ENCODE peak calls at places on chromosome 6, in eight cellular contexts. U is A549, P is suprapubic skin, N is transverse colon, W is ovary, B is H1, D is K562, F is GM12878. X is an unnamed sample.

GRCh38 chr6:2020909-2021308 is 224.5 kb downstream of the GMDS start:
- DNase-seq in D (no peak), B (no peak), U (no peak), F (no peak), N (no peak), P (no peak), W (no peak), X (no peak)

GRCh38 chr6:156634971-156635371 is 142.2 kb upstream of the ARID1B start:
- DNase-seq in W (no peak), D (no peak), P (no peak), U (no peak), B (no peak), N (no peak), F (no peak), X (no peak)

GRCh38 chr6:159788276-159788675 is 1.1 kb downstream of the TCP1 start:
- DNase-seq in D (no peak), F (no peak), P (no peak), B (no peak), N (no peak), W (no peak), U (no peak), X (no peak)

GRCh38 chr6:29908710-29909109 is 33.6 kb upstream of the HLA-A start:
- DNase-seq in P (no peak), U (no peak), N (no peak), D (no peak), B (no peak), W (no peak), F (no peak), X (no peak)

GRCh38 chr6:18147160-18147559 is 7.7 kb downstream of the TPMT start:
- DNase-seq in D (no peak), B (no peak), U (no peak), W (no peak), F (no peak), P (no peak), N (no peak), X (no peak)

GRCh38 chr6:33599413-33599911 is 19.4 kb upstream of the BAK1 start:
- DNase-seq in U (no peak), B (no peak), D (no peak), W (no peak), N (no peak), F (no peak), P (no peak), X (no peak)

GRCh38 chr6:40328376-40328987 is 258.7 kb downstream of the LRFN2 start:
- DNase-seq in N (peak), D (peak), F (no peak), W (no peak), U (peak), P (no peak), B (peak), X (no peak)

GRCh38 chr6:155418017-155418749 is 37.5 kb downstream of the NOX3 start:
- DNase-seq in B (no peak), W (no peak), U (no peak), D (no peak), F (peak), P (no peak), N (peak), X (no peak)

GRCh38 chr6:41451039-41451438 is 95.1 kb upstream of the FOXP4 start:
- DNase-seq in P (no peak), W (no peak), N (no peak), F (no peak), D (peak), B (no peak), U (peak), X (no peak)

GRCh38 chr6:101413773-101414172 is 20.3 kb downstream of the GRIK2 start:
- DNase-seq in P (no peak), N (no peak), W (no peak), B (no peak), D (no peak), F (no peak), U (no peak), X (no peak)

GRCh38 chr6:111730835-111731234 is 125.2 kb upstream of the TRAF3IP2 start:
- DNase-seq in N (no peak), W (peak), F (no peak), P (no peak), B (no peak), U (no peak), D (no peak), X (no peak)

GRCh38 chr6:157761331-157761921 is 61.6 kb upstream of the SNX9 start:
- DNase-seq in D (no peak), N (no peak), U (no peak), P (no peak), F (peak), B (no peak), W (no peak), X (no peak)

GRCh38 chr6:13012977-13013680 is 296.6 kb downstream of the PHACTR1 start:
- DNase-seq in U (no peak), F (no peak), W (peak), B (peak), P (no peak), N (peak), D (no peak), X (no peak)

GRCh38 chr6:18400831-18401446 is 13.8 kb downstream of the RNF144B start:
- DNase-seq in U (no peak), D (no peak), N (no peak), B (no peak), F (peak), W (no peak), P (no peak), X (no peak)

GRCh38 chr6:143193571-143194094 is 132.9 kb downstream of the AIG1 start:
- DNase-seq in W (no peak), F (no peak), B (no peak), D (no peak), U (no peak), P (no peak), N (no peak), X (no peak)

GRCh38 chr6:157751547-157752200 is 71.4 kb upstream of the SNX9 start:
- DNase-seq in P (no peak), D (no peak), B (no peak), U (no peak), W (no peak), F (no peak), N (no peak), X (no peak)

GRCh38 chr6:72140795-72141194 is 254.4 kb downstream of the RIMS1 start:
- DNase-seq in U (no peak), P (no peak), W (no peak), B (no peak), N (no peak), D (no peak), F (no peak), X (no peak)

GRCh38 chr6:54980511-54981275 is 134.1 kb downstream of the FAM83B start:
- DNase-seq in U (no peak), W (no peak), N (no peak), F (no peak), P (no peak), B (no peak), D (no peak), X (no peak)

GRCh38 chr6:83252717-83253116 is 59.6 kb downstream of the RWDD2A start:
- DNase-seq in F (no peak), P (no peak), N (no peak), U (no peak), D (no peak), W (no peak), B (no peak), X (no peak)

GRCh38 chr6:129644567-129645015 is 65.4 kb downstream of the ARHGAP18 start:
- DNase-seq in U (peak), W (no peak), B (no peak), N (no peak), P (no peak), D (no peak), F (no peak), X (no peak)

GRCh38 chr6:142306736-142307135 is 4.9 kb downstream of the ADGRG6 start:
- DNase-seq in N (no peak), B (no peak), D (no peak), F (no peak), U (peak), P (no peak), W (no peak), X (no peak)

GRCh38 chr6:3072798-3073197 is 4.5 kb downstream of the RIPK1 start:
- DNase-seq in P (no peak), D (peak), W (no peak), B (no peak), U (no peak), F (no peak), N (no peak), X (no peak)

GRCh38 chr6:143449731-143450452 is 603 bp downstream of the ADAT2 start:
- DNase-seq in B (peak), U (peak), N (peak), W (no peak), F (peak), D (peak), P (no peak), X (no peak)

GRCh38 chr6:112443118-112443641 is 96.0 kb downstream of the RFPL4B start:
- DNase-seq in P (no peak), D (no peak), N (no peak), U (no peak), W (no peak), B (no peak), F (no peak), X (no peak)

GRCh38 chr6:153816306-153816845 is 222.7 kb upstream of the OPRM1 start:
- DNase-seq in B (no peak), P (no peak), N (no peak), F (no peak), W (no peak), D (no peak), U (no peak), X (no peak)

GRCh38 chr6:12718025-12718424 is 1.5 kb downstream of the PHACTR1 start:
- DNase-seq in N (no peak), D (no peak), U (peak), W (no peak), B (no peak), P (no peak), F (no peak), X (no peak)

DNA sequence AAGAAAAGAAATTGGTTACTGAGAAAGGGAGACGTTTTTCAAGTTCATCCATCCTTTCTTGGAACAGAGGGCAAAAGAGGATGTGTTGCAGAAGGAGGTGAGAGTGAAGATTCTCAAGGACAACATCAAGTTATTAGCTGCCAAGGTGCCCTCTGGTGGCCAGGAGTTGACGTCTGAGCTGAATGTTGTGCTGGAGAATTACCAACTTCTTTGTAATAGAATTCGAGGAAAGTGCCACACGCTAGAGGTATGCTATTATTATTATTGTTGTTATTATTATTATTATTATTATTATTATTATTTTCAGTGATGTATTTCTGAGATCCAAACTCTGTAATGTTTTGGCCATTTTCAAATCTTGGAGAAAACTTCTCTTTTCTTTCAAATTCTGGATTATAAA is 197.0 kb downstream of the UTRN start:
- DNase-seq in U (peak), W (peak), P (peak), F (peak), B (peak), D (peak), N (peak), X (peak)
- TF ChIP-seq CTCF in U (peak), W (no peak), P (peak), F (peak), B (peak), D (peak), N (peak), X (no peak)

GRCh38 chr6:43636312-43636667 is 650 bp downstream of the MAD2L1BP start:
- DNase-seq in W (no peak), B (no peak), U (no peak), D (no peak), P (no peak), F (no peak), N (no peak), X (no peak)
- TF ChIP-seq EP300 in W (no peak), B (no peak), U (no peak), D (no peak), P (no peak), F (no peak), N (no peak), X (no peak)

GRCh38 chr6:28682542-28682941 is 156.9 kb downstream of the GPX5 start:
- DNase-seq in N (no peak), P (no peak), F (no peak), B (no peak), W (no peak), U (no peak), D (no peak), X (no peak)
- TF ChIP-seq CTCF in N (no peak), P (no peak), F (no peak), B (no peak), W (no peak), U (no peak), D (no peak), X (no peak)

DNA sequence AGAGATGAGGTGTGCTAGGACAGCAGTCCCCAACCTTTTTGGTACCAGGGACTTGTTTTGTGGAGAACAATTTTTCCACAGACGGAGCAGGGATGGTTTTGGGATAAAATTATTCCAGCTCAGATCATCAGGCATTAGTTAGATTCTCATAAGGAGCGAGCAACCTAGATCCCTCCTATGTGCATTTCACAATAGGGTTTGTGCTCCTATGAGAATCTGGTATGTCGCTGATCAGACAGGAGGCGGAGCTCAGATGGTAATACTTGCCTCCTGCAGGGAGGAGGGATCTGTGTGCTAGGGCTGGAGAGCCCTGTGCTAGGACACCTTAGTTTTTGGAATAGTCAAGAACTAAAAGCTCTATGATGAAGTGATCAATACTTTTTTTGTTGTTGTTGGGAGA is 2.5 kb downstream of the SMIM13 start:
- DNase-seq in D (no peak), B (no peak), P (no peak), F (no peak), U (peak), W (no peak), N (peak), X (no peak)
- TF ChIP-seq EP300 in D (no peak), B (no peak), P (no peak), F (no peak), U (no peak), W (no peak), N (no peak), X (no peak)

GRCh38 chr6:36384095-36384494 is 3.4 kb downstream of the ETV7 start:
- DNase-seq in F (no peak), W (no peak), B (no peak), N (no peak), U (no peak), D (no peak), P (peak), X (peak)

GRCh38 chr6:36387440-36388303 is at the start of gene ETV7:
- DNase-seq in D (no peak), F (no peak), U (no peak), W (peak), B (peak), P (peak), N (peak), X (peak)

GRCh38 chr6:36389353-36389752 is 1.9 kb upstream of the ETV7 start:
- DNase-seq in W (no peak), N (no peak), B (no peak), D (no peak), F (no peak), U (no peak), P (no peak), X (peak)

GRCh38 chr6:36383608-36384007 is 3.9 kb downstream of the ETV7 start:
- DNase-seq in N (no peak), U (peak), D (peak), P (peak), B (no peak), W (no peak), F (no peak), X (peak)

DNA sequence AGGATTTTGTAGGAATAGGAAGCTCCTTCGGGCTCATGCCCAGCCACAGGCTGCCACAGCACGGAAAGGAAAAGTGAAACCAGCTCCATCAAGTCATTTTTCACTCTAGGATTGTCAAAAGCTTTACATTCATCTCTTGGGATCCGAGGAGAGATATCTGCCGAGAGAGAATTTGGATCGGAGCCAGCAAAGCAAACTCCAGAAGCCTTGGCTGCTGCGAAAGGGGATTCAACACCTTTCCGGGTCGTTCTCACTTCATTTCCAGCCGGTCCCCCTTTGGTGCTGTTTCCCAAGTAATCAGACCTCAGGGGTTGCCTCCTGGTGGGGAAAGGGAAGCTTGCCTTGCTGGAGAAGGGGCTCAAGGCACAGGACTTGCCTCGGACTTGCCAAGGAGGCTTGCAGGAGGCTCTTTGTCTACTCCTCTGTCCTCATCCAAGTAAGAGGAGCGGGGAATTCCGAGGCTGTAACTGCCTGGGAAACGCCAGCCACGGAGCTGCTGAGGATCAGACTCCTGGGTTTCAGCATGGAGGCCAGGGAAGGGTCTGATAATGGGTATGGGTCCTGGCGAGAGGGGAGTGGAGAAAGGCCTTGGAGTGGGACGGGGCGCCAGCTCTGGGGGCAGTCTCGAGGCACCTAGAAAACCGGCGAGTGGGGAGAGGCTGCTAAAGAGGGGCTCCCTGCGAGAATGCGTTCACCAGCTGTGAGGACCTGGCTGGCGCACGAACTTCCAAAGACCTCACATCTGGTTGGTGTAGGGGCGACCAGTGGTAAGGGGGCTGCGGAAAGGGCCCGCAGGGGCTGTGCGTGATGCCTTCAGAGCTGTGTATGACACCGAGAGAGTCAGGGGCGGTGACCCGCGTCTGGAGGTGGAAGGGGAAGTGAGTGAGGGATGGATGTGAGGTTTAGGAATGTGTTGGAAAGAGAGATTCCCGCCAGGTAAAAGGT is 702 bp downstream of the ETV7 start:
- DNase-seq in F (no peak), N (peak), B (peak), D (no peak), P (peak), W (peak), U (peak), X (peak)
- TF ChIP-seq CTCF in F (no peak), N (peak), B (no peak), D (no peak), P (no peak), W (no peak), U (no peak), X (no peak)

GRCh38 chr6:89613790-89614189 is 24.8 kb downstream of the LYRM2 start:
- DNase-seq in B (no peak), P (no peak), D (no peak), W (no peak), F (no peak), N (no peak), U (no peak), X (no peak)

GRCh38 chr6:89610149-89610642 is 28.4 kb downstream of the LYRM2 start:
- DNase-seq in U (peak), N (peak), P (no peak), F (peak), D (peak), W (peak), B (peak), X (peak)

GRCh38 chr6:89615882-89616281 is 22.7 kb downstream of the LYRM2 start:
- DNase-seq in D (no peak), P (no peak), N (no peak), U (no peak), B (peak), W (no peak), F (no peak), X (no peak)

GRCh38 chr6:89612121-89612520 is 26.4 kb downstream of the LYRM2 start:
- DNase-seq in F (no peak), B (no peak), P (no peak), U (no peak), N (no peak), W (no peak), D (peak), X (no peak)

DNA sequence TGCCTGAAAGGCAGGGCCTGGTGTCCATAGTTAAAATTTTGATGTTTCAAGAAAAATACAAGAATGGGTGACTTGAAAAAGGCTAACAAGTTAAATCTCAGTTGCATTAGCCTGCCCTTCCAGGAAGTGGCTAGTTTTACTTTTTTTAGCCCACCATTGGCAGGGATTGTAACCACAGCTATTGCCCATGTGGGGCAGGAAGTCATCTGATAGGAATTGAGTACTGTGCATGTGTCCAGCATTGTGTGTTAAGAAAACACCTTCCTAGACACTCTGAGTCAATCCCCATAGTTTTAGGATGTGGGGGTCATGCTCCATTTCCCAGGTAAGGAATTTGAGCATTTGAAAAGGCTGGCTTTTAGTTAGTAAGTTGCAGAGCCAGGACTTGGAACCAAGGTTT is 26.9 kb downstream of the LYRM2 start:
- DNase-seq in D (no peak), N (no peak), B (no peak), P (no peak), U (no peak), W (no peak), F (no peak), X (no peak)
- TF ChIP-seq EP300 in D (no peak), N (no peak), B (no peak), P (no peak), U (no peak), W (no peak), F (no peak), X (no peak)

GRCh38 chr6:110468696-110469095 is 7.7 kb downstream of the SLC22A16 start:
- DNase-seq in D (no peak), F (no peak), P (no peak), B (peak), U (no peak), N (no peak), W (no peak), X (no peak)
- TF ChIP-seq CTCF in D (no peak), F (no peak), P (no peak), B (peak), U (no peak), N (no peak), W (no peak), X (no peak)

X was measured in sigmoid colon.